ENCODE peak calls at places on chromosomes 12 and 14, in nine cellular contexts. One of them, this sample, is unnamed.

GRCh38 chr12:116818948-116819832 is 62.1 kb downstream of the HRK start:
- DNase-seq in CD8-positive, alpha-beta memory T cell: peak
- DNase-seq in Calu3: peak
- DNase-seq in activated T-helper 1 cell treated with Interleukin-2 at 50 U/mL for 16 hours: peak
- DNase-seq in brain microvascular endothelial cell: peak
- DNase-seq in M059J: peak
- DNase-seq in stimulated activated CD8-positive, alpha-beta memory T cell treated with anti-CD3 and anti-CD28 coated beads, Interleukin-12 subunit alpha, Interleukin-12 subunit beta, amount 100 ng/mL, for 1 hour: peak
- DNase-seq in neural crest cell: peak
- DNase-seq in ascending aorta: peak
- DNase-seq in this sample: peak

GRCh38 chr14:98168196-98168985 is 1103.6 kb downstream of the BCL11B start:
- DNase-seq in Calu3: no peak
- DNase-seq in activated T-helper 1 cell treated with Interleukin-2 at 50 U/mL for 16 hours: no peak
- DNase-seq in M059J: no peak
- DNase-seq in CD8-positive, alpha-beta memory T cell: no peak
- DNase-seq in neural crest cell: no peak
- DNase-seq in ascending aorta: no peak
- DNase-seq in brain microvascular endothelial cell: no peak
- DNase-seq in stimulated activated CD8-positive, alpha-beta memory T cell treated with anti-CD3 and anti-CD28 coated beads, Interleukin-12 subunit alpha, Interleukin-12 subunit beta, amount 100 ng/mL, for 1 hour: no peak
- DNase-seq in this sample: no peak

GRCh38 chr12:15669256-15669948 is 119.8 kb downstream of the EPS8 start:
- DNase-seq in activated T-helper 1 cell treated with Interleukin-2 at 50 U/mL for 16 hours: no peak
- DNase-seq in CD8-positive, alpha-beta memory T cell: no peak
- DNase-seq in Calu3: no peak
- DNase-seq in neural crest cell: no peak
- DNase-seq in ascending aorta: no peak
- DNase-seq in stimulated activated CD8-positive, alpha-beta memory T cell treated with anti-CD3 and anti-CD28 coated beads, Interleukin-12 subunit alpha, Interleukin-12 subunit beta, amount 100 ng/mL, for 1 hour: no peak
- DNase-seq in M059J: no peak
- DNase-seq in brain microvascular endothelial cell: no peak
- DNase-seq in this sample: no peak

GRCh38 chr14:99612737-99613330 is 8.8 kb upstream of the CCDC85C start:
- DNase-seq in M059J: peak
- DNase-seq in ascending aorta: no peak
- DNase-seq in Calu3: no peak
- DNase-seq in stimulated activated CD8-positive, alpha-beta memory T cell treated with anti-CD3 and anti-CD28 coated beads, Interleukin-12 subunit alpha, Interleukin-12 subunit beta, amount 100 ng/mL, for 1 hour: no peak
- DNase-seq in neural crest cell: no peak
- DNase-seq in brain microvascular endothelial cell: no peak
- DNase-seq in CD8-positive, alpha-beta memory T cell: no peak
- DNase-seq in activated T-helper 1 cell treated with Interleukin-2 at 50 U/mL for 16 hours: no peak
- DNase-seq in this sample: no peak

GRCh38 chr12:2052861-2053674 is at the start of gene CACNA1C:
- DNase-seq in activated T-helper 1 cell treated with Interleukin-2 at 50 U/mL for 16 hours: no peak
- DNase-seq in ascending aorta: peak
- DNase-seq in neural crest cell: peak
- DNase-seq in brain microvascular endothelial cell: no peak
- DNase-seq in stimulated activated CD8-positive, alpha-beta memory T cell treated with anti-CD3 and anti-CD28 coated beads, Interleukin-12 subunit alpha, Interleukin-12 subunit beta, amount 100 ng/mL, for 1 hour: no peak
- DNase-seq in Calu3: peak
- DNase-seq in M059J: peak
- DNase-seq in CD8-positive, alpha-beta memory T cell: no peak
- DNase-seq in this sample: peak

GRCh38 chr12:117009759-117010158 is 89.5 kb downstream of the TESC start:
- DNase-seq in activated T-helper 1 cell treated with Interleukin-2 at 50 U/mL for 16 hours: no peak
- DNase-seq in brain microvascular endothelial cell: no peak
- DNase-seq in Calu3: no peak
- DNase-seq in CD8-positive, alpha-beta memory T cell: no peak
- DNase-seq in neural crest cell: no peak
- DNase-seq in stimulated activated CD8-positive, alpha-beta memory T cell treated with anti-CD3 and anti-CD28 coated beads, Interleukin-12 subunit alpha, Interleukin-12 subunit beta, amount 100 ng/mL, for 1 hour: no peak
- DNase-seq in M059J: no peak
- DNase-seq in ascending aorta: no peak
- DNase-seq in this sample: no peak

GRCh38 chr12:131455581-131456110 is 255.2 kb upstream of the SFSWAP start:
- DNase-seq in M059J: no peak
- DNase-seq in neural crest cell: no peak
- DNase-seq in ascending aorta: peak
- DNase-seq in activated T-helper 1 cell treated with Interleukin-2 at 50 U/mL for 16 hours: no peak
- DNase-seq in CD8-positive, alpha-beta memory T cell: no peak
- DNase-seq in brain microvascular endothelial cell: no peak
- DNase-seq in Calu3: no peak
- DNase-seq in stimulated activated CD8-positive, alpha-beta memory T cell treated with anti-CD3 and anti-CD28 coated beads, Interleukin-12 subunit alpha, Interleukin-12 subunit beta, amount 100 ng/mL, for 1 hour: no peak
- DNase-seq in this sample: no peak

GRCh38 chr12:96886998-96887677 is 19.9 kb upstream of the NEDD1 start:
- DNase-seq in brain microvascular endothelial cell: peak
- DNase-seq in activated T-helper 1 cell treated with Interleukin-2 at 50 U/mL for 16 hours: no peak
- DNase-seq in stimulated activated CD8-positive, alpha-beta memory T cell treated with anti-CD3 and anti-CD28 coated beads, Interleukin-12 subunit alpha, Interleukin-12 subunit beta, amount 100 ng/mL, for 1 hour: no peak
- DNase-seq in M059J: peak
- DNase-seq in neural crest cell: no peak
- DNase-seq in Calu3: no peak
- DNase-seq in ascending aorta: no peak
- DNase-seq in CD8-positive, alpha-beta memory T cell: no peak
- DNase-seq in this sample: no peak

GRCh38 chr14:88682495-88683114 is 110.1 kb downstream of the EML5 start:
- DNase-seq in brain microvascular endothelial cell: no peak
- DNase-seq in stimulated activated CD8-positive, alpha-beta memory T cell treated with anti-CD3 and anti-CD28 coated beads, Interleukin-12 subunit alpha, Interleukin-12 subunit beta, amount 100 ng/mL, for 1 hour: no peak
- DNase-seq in neural crest cell: no peak
- DNase-seq in Calu3: no peak
- DNase-seq in ascending aorta: no peak
- DNase-seq in activated T-helper 1 cell treated with Interleukin-2 at 50 U/mL for 16 hours: no peak
- DNase-seq in M059J: no peak
- DNase-seq in CD8-positive, alpha-beta memory T cell: no peak
- DNase-seq in this sample: no peak

GRCh38 chr12:112870267-112870980 is 36.3 kb upstream of the OAS1 start:
- DNase-seq in M059J: no peak
- DNase-seq in stimulated activated CD8-positive, alpha-beta memory T cell treated with anti-CD3 and anti-CD28 coated beads, Interleukin-12 subunit alpha, Interleukin-12 subunit beta, amount 100 ng/mL, for 1 hour: no peak
- DNase-seq in activated T-helper 1 cell treated with Interleukin-2 at 50 U/mL for 16 hours: no peak
- DNase-seq in brain microvascular endothelial cell: no peak
- DNase-seq in neural crest cell: no peak
- DNase-seq in Calu3: no peak
- DNase-seq in ascending aorta: no peak
- DNase-seq in CD8-positive, alpha-beta memory T cell: no peak
- DNase-seq in this sample: no peak

GRCh38 chr12:124861492-124861891 is 2.2 kb downstream of the SCARB1 start:
- DNase-seq in neural crest cell: peak
- DNase-seq in CD8-positive, alpha-beta memory T cell: no peak
- DNase-seq in Calu3: no peak
- DNase-seq in activated T-helper 1 cell treated with Interleukin-2 at 50 U/mL for 16 hours: no peak
- DNase-seq in brain microvascular endothelial cell: peak
- DNase-seq in stimulated activated CD8-positive, alpha-beta memory T cell treated with anti-CD3 and anti-CD28 coated beads, Interleukin-12 subunit alpha, Interleukin-12 subunit beta, amount 100 ng/mL, for 1 hour: no peak
- DNase-seq in ascending aorta: peak
- DNase-seq in M059J: no peak
- DNase-seq in this sample: no peak

GRCh38 chr14:61608245-61609142 is 86.8 kb upstream of the HIF1A start:
- DNase-seq in CD8-positive, alpha-beta memory T cell: no peak
- DNase-seq in ascending aorta: no peak
- DNase-seq in Calu3: no peak
- DNase-seq in M059J: peak
- DNase-seq in activated T-helper 1 cell treated with Interleukin-2 at 50 U/mL for 16 hours: no peak
- DNase-seq in brain microvascular endothelial cell: no peak
- DNase-seq in stimulated activated CD8-positive, alpha-beta memory T cell treated with anti-CD3 and anti-CD28 coated beads, Interleukin-12 subunit alpha, Interleukin-12 subunit beta, amount 100 ng/mL, for 1 hour: no peak
- DNase-seq in neural crest cell: no peak
- DNase-seq in this sample: no peak

GRCh38 chr14:28542040-28542439 is 224.5 kb upstream of the FOXG1 start:
- DNase-seq in M059J: no peak
- DNase-seq in ascending aorta: no peak
- DNase-seq in neural crest cell: no peak
- DNase-seq in stimulated activated CD8-positive, alpha-beta memory T cell treated with anti-CD3 and anti-CD28 coated beads, Interleukin-12 subunit alpha, Interleukin-12 subunit beta, amount 100 ng/mL, for 1 hour: no peak
- DNase-seq in activated T-helper 1 cell treated with Interleukin-2 at 50 U/mL for 16 hours: no peak
- DNase-seq in brain microvascular endothelial cell: no peak
- DNase-seq in CD8-positive, alpha-beta memory T cell: no peak
- DNase-seq in Calu3: no peak
- DNase-seq in this sample: no peak

GRCh38 chr14:42633504-42634095 is 1026.9 kb downstream of the LRFN5 start:
- DNase-seq in M059J: no peak
- DNase-seq in activated T-helper 1 cell treated with Interleukin-2 at 50 U/mL for 16 hours: no peak
- DNase-seq in CD8-positive, alpha-beta memory T cell: no peak
- DNase-seq in stimulated activated CD8-positive, alpha-beta memory T cell treated with anti-CD3 and anti-CD28 coated beads, Interleukin-12 subunit alpha, Interleukin-12 subunit beta, amount 100 ng/mL, for 1 hour: no peak
- DNase-seq in brain microvascular endothelial cell: no peak
- DNase-seq in ascending aorta: no peak
- DNase-seq in neural crest cell: no peak
- DNase-seq in Calu3: no peak
- DNase-seq in this sample: no peak

GRCh38 chr12:43957732-43958131 is 121.9 kb downstream of the TMEM117 start:
- DNase-seq in M059J: peak
- DNase-seq in CD8-positive, alpha-beta memory T cell: no peak
- DNase-seq in brain microvascular endothelial cell: peak
- DNase-seq in ascending aorta: no peak
- DNase-seq in activated T-helper 1 cell treated with Interleukin-2 at 50 U/mL for 16 hours: no peak
- DNase-seq in stimulated activated CD8-positive, alpha-beta memory T cell treated with anti-CD3 and anti-CD28 coated beads, Interleukin-12 subunit alpha, Interleukin-12 subunit beta, amount 100 ng/mL, for 1 hour: no peak
- DNase-seq in Calu3: peak
- DNase-seq in neural crest cell: peak
- DNase-seq in this sample: peak

GRCh38 chr14:51823706-51824105 is 36.7 kb upstream of the GNG2 start:
- DNase-seq in activated T-helper 1 cell treated with Interleukin-2 at 50 U/mL for 16 hours: no peak
- DNase-seq in stimulated activated CD8-positive, alpha-beta memory T cell treated with anti-CD3 and anti-CD28 coated beads, Interleukin-12 subunit alpha, Interleukin-12 subunit beta, amount 100 ng/mL, for 1 hour: no peak
- DNase-seq in brain microvascular endothelial cell: no peak
- DNase-seq in ascending aorta: no peak
- DNase-seq in Calu3: no peak
- DNase-seq in M059J: peak
- DNase-seq in CD8-positive, alpha-beta memory T cell: no peak
- DNase-seq in neural crest cell: no peak
- DNase-seq in this sample: no peak

GRCh38 chr14:102499401-102500189 is 10.0 kb downstream of the ANKRD9 start:
- DNase-seq in ascending aorta: no peak
- DNase-seq in neural crest cell: no peak
- DNase-seq in M059J: no peak
- DNase-seq in CD8-positive, alpha-beta memory T cell: no peak
- DNase-seq in brain microvascular endothelial cell: no peak
- DNase-seq in Calu3: no peak
- DNase-seq in stimulated activated CD8-positive, alpha-beta memory T cell treated with anti-CD3 and anti-CD28 coated beads, Interleukin-12 subunit alpha, Interleukin-12 subunit beta, amount 100 ng/mL, for 1 hour: no peak
- DNase-seq in activated T-helper 1 cell treated with Interleukin-2 at 50 U/mL for 16 hours: no peak
- DNase-seq in this sample: no peak

GRCh38 chr12:123121670-123122069 is 29.2 kb downstream of the PITPNM2 start:
- DNase-seq in ascending aorta: no peak
- DNase-seq in M059J: no peak
- DNase-seq in activated T-helper 1 cell treated with Interleukin-2 at 50 U/mL for 16 hours: no peak
- DNase-seq in stimulated activated CD8-positive, alpha-beta memory T cell treated with anti-CD3 and anti-CD28 coated beads, Interleukin-12 subunit alpha, Interleukin-12 subunit beta, amount 100 ng/mL, for 1 hour: no peak
- DNase-seq in CD8-positive, alpha-beta memory T cell: no peak
- DNase-seq in neural crest cell: no peak
- DNase-seq in Calu3: no peak
- DNase-seq in brain microvascular endothelial cell: no peak
- DNase-seq in this sample: no peak

GRCh38 chr14:96167224-96168148 is 37.2 kb upstream of the BDKRB2 start:
- DNase-seq in Calu3: peak
- DNase-seq in neural crest cell: no peak
- DNase-seq in stimulated activated CD8-positive, alpha-beta memory T cell treated with anti-CD3 and anti-CD28 coated beads, Interleukin-12 subunit alpha, Interleukin-12 subunit beta, amount 100 ng/mL, for 1 hour: no peak
- DNase-seq in CD8-positive, alpha-beta memory T cell: no peak
- DNase-seq in M059J: peak
- DNase-seq in brain microvascular endothelial cell: peak
- DNase-seq in activated T-helper 1 cell treated with Interleukin-2 at 50 U/mL for 16 hours: no peak
- DNase-seq in ascending aorta: no peak
- DNase-seq in this sample: peak

GRCh38 chr14:106308839-106309389 is 782.5 kb downstream of the TMEM121 start:
- DNase-seq in activated T-helper 1 cell treated with Interleukin-2 at 50 U/mL for 16 hours: peak
- DNase-seq in stimulated activated CD8-positive, alpha-beta memory T cell treated with anti-CD3 and anti-CD28 coated beads, Interleukin-12 subunit alpha, Interleukin-12 subunit beta, amount 100 ng/mL, for 1 hour: peak
- DNase-seq in brain microvascular endothelial cell: no peak
- DNase-seq in ascending aorta: no peak
- DNase-seq in neural crest cell: no peak
- DNase-seq in CD8-positive, alpha-beta memory T cell: peak
- DNase-seq in M059J: peak
- DNase-seq in Calu3: peak
- DNase-seq in this sample: peak

GRCh38 chr14:75542585-75543091 is 20.4 kb downstream of the BATF start:
- DNase-seq in Calu3: peak
- DNase-seq in M059J: peak
- DNase-seq in activated T-helper 1 cell treated with Interleukin-2 at 50 U/mL for 16 hours: peak
- DNase-seq in CD8-positive, alpha-beta memory T cell: peak
- DNase-seq in neural crest cell: no peak
- DNase-seq in brain microvascular endothelial cell: no peak
- DNase-seq in ascending aorta: peak
- DNase-seq in stimulated activated CD8-positive, alpha-beta memory T cell treated with anti-CD3 and anti-CD28 coated beads, Interleukin-12 subunit alpha, Interleukin-12 subunit beta, amount 100 ng/mL, for 1 hour: peak
- DNase-seq in this sample: no peak

GRCh38 chr12:123076604-123077297 is 74.1 kb downstream of the PITPNM2 start:
- DNase-seq in neural crest cell: no peak
- DNase-seq in M059J: peak
- DNase-seq in activated T-helper 1 cell treated with Interleukin-2 at 50 U/mL for 16 hours: no peak
- DNase-seq in ascending aorta: no peak
- DNase-seq in brain microvascular endothelial cell: peak
- DNase-seq in Calu3: no peak
- DNase-seq in CD8-positive, alpha-beta memory T cell: peak
- DNase-seq in stimulated activated CD8-positive, alpha-beta memory T cell treated with anti-CD3 and anti-CD28 coated beads, Interleukin-12 subunit alpha, Interleukin-12 subunit beta, amount 100 ng/mL, for 1 hour: peak
- DNase-seq in this sample: no peak

GRCh38 chr12:24561882-24562760 is 386.8 kb downstream of the BCAT1 start:
- DNase-seq in ascending aorta: peak
- DNase-seq in Calu3: peak
- DNase-seq in neural crest cell: peak
- DNase-seq in stimulated activated CD8-positive, alpha-beta memory T cell treated with anti-CD3 and anti-CD28 coated beads, Interleukin-12 subunit alpha, Interleukin-12 subunit beta, amount 100 ng/mL, for 1 hour: no peak
- DNase-seq in brain microvascular endothelial cell: peak
- DNase-seq in activated T-helper 1 cell treated with Interleukin-2 at 50 U/mL for 16 hours: no peak
- DNase-seq in CD8-positive, alpha-beta memory T cell: no peak
- DNase-seq in M059J: peak
- DNase-seq in this sample: no peak

GRCh38 chr12:88144546-88145468 is 2.7 kb downstream of the TMTC3 start:
- DNase-seq in activated T-helper 1 cell treated with Interleukin-2 at 50 U/mL for 16 hours: no peak
- DNase-seq in neural crest cell: no peak
- DNase-seq in M059J: no peak
- DNase-seq in Calu3: no peak
- DNase-seq in CD8-positive, alpha-beta memory T cell: no peak
- DNase-seq in stimulated activated CD8-positive, alpha-beta memory T cell treated with anti-CD3 and anti-CD28 coated beads, Interleukin-12 subunit alpha, Interleukin-12 subunit beta, amount 100 ng/mL, for 1 hour: no peak
- DNase-seq in brain microvascular endothelial cell: no peak
- DNase-seq in ascending aorta: no peak
- DNase-seq in this sample: no peak

GRCh38 chr14:75456069-75457023 is 28.5 kb downstream of the JDP2 start:
- DNase-seq in Calu3: no peak
- DNase-seq in activated T-helper 1 cell treated with Interleukin-2 at 50 U/mL for 16 hours: no peak
- DNase-seq in brain microvascular endothelial cell: no peak
- DNase-seq in neural crest cell: no peak
- DNase-seq in stimulated activated CD8-positive, alpha-beta memory T cell treated with anti-CD3 and anti-CD28 coated beads, Interleukin-12 subunit alpha, Interleukin-12 subunit beta, amount 100 ng/mL, for 1 hour: no peak
- DNase-seq in CD8-positive, alpha-beta memory T cell: no peak
- DNase-seq in M059J: no peak
- DNase-seq in ascending aorta: no peak
- DNase-seq in this sample: no peak

GRCh38 chr14:92647499-92648279 is 100.7 kb downstream of the LGMN start:
- DNase-seq in activated T-helper 1 cell treated with Interleukin-2 at 50 U/mL for 16 hours: no peak
- DNase-seq in ascending aorta: no peak
- DNase-seq in neural crest cell: no peak
- DNase-seq in stimulated activated CD8-positive, alpha-beta memory T cell treated with anti-CD3 and anti-CD28 coated beads, Interleukin-12 subunit alpha, Interleukin-12 subunit beta, amount 100 ng/mL, for 1 hour: no peak
- DNase-seq in M059J: peak
- DNase-seq in CD8-positive, alpha-beta memory T cell: no peak
- DNase-seq in brain microvascular endothelial cell: no peak
- DNase-seq in Calu3: no peak
- DNase-seq in this sample: no peak